ENCODE peak calls at places on chromosomes 3 and 15, in ten cellular contexts. N is astrocyte, W is left ventricle myocardium inferior, M is choroid plexus epithelial cell, I is lower leg skin, V is nephron progenitor cell, A is fibroblast of lung, U is RWPE1, Z is fibroblast of pulmonary artery, S is bronchial epithelial cell. K is an unnamed sample.

GRCh38 chr3:112327371-112327951 is 5.5 kb upstream of the CD200 start:
- DNase-seq in M (peak; percentile 89), Z (peak; percentile 87), S (peak; percentile 65), N (peak; percentile 33), V (no peak), U (peak; percentile 45), A (peak; percentile 53), W (no peak), I (no peak), K (peak; percentile 73)

GRCh38 chr3:9747267-9747666 is 2.5 kb upstream of the OGG1 start:
- DNase-seq in M (peak; percentile 41), N (no peak), A (no peak), V (no peak), U (no peak), Z (peak; percentile 63), I (no peak), S (no peak), W (no peak), K (no peak)

GRCh38 chr3:183378008-183378407 is 50.4 kb downstream of the MCF2L2 start:
- DNase-seq in W (no peak), Z (no peak), S (no peak), U (no peak), V (no peak), M (no peak), A (no peak), I (no peak), N (no peak), K (no peak)

GRCh38 chr15:35698978-35699377 is 153.0 kb upstream of the DPH6 start:
- DNase-seq in Z (no peak), V (no peak), I (no peak), S (no peak), M (no peak), U (no peak), W (no peak), A (no peak), N (no peak), K (no peak)

GRCh38 chr15:73781038-73781925 is 28.1 kb upstream of the INSYN1 start:
- DNase-seq in S (peak; percentile 50), N (no peak), W (no peak), Z (peak; percentile 45), V (no peak), U (peak; percentile 36), I (no peak), M (peak; percentile 43), A (peak; percentile 9), K (peak; percentile 55)

GRCh38 chr3:129608087-129608935 is 1.8 kb upstream of the PLXND1 start:
- DNase-seq in N (no peak), A (peak; percentile 54), M (peak; percentile 78), I (no peak), U (no peak), W (no peak), S (no peak), Z (peak; percentile 73), V (no peak), K (peak; percentile 45)

GRCh38 chr15:100918690-100919480 is at the start of gene LRRK1:
- DNase-seq in Z (peak; percentile 41), N (peak; percentile 49), A (peak; percentile 61), W (peak; percentile 52), V (peak; percentile 54), M (peak; percentile 48), U (peak; percentile 60), I (no peak), S (peak; percentile 58), K (peak; percentile 46)

GRCh38 chr3:110814170-110815007 is 257.2 kb upstream of the NECTIN3 start:
- DNase-seq in S (peak; percentile 91), Z (peak; percentile 79), W (no peak), M (peak; percentile 93), V (no peak), A (peak; percentile 96), N (peak; percentile 96), U (peak; percentile 4), I (no peak), K (peak; percentile 76)

GRCh38 chr3:184531580-184532290 is 29.9 kb upstream of the EPHB3 start:
- DNase-seq in S (no peak), V (no peak), I (no peak), U (no peak), M (no peak), Z (peak; percentile 41), N (no peak), W (no peak), A (no peak), K (no peak)

GRCh38 chr3:193502871-193503270 is 51.8 kb downstream of the ATP13A4 start:
- DNase-seq in A (no peak), I (no peak), V (no peak), U (no peak), N (no peak), Z (no peak), W (no peak), M (no peak), S (no peak), K (no peak)

GRCh38 chr3:142226474-142226873 is 1.1 kb upstream of the GK5 start:
- DNase-seq in U (peak; percentile 7), I (no peak), Z (peak; percentile 21), W (no peak), M (peak; percentile 32), V (no peak), N (no peak), A (no peak), S (no peak), K (no peak)
- TF ChIP-seq CTCF in U (no peak), I (no peak), Z (peak; percentile 20), W (no peak), M (peak; percentile 41), V (no peak), N (no peak), A (peak; percentile 29), S (no peak), K (no peak)

DNA sequence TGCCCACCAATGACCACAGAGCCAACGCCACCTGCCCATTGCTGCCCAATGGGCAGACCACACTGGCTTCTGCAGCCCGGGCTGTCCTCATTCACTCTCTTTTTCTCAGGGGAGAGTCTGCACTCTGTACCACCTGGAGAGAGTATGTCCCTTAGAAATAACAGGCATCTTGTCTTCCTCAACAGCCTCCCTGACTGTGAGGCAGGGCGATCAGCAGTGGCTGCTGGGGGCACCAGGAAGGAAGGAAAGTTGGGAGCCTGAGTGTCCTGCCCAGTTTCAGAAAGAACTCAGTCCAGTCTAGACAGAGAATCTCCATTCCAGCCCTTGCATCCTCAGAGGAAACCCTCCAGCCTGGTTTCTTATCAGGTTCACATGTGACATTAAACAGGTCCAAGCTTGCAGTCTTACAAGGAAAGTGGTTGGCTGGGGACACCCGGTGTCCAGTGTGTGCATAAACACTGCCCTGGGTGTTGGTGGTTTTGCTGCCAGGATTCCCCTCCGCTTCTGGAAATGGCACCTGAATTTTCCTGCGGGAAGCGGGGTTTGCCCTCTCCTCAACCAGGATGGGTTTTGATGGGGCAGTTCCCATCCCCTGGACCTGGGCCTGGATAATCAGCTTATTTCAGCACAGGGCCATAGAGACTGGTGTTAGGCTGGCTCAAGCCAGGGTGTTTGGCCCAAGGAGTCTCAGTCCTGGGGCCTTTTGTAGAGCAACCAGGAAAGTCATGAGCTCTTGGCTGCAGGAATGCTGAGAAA is 37.1 kb downstream of the SSUH2 start:
- DNase-seq in Z (peak; percentile 91), V (peak; percentile 53), U (peak; percentile 31), M (peak; percentile 93), I (peak; percentile 65), S (peak; percentile 78), N (peak; percentile 68), A (peak; percentile 79), W (peak; percentile 69), K (peak; percentile 61)
- TF ChIP-seq CTCF in Z (peak; percentile 85), V (peak; percentile 62), U (peak; percentile 27), M (peak; percentile 87), I (no peak), S (peak; percentile 78), N (peak; percentile 68), A (peak; percentile 83), W (peak; percentile 89), K (peak; percentile 73)

GRCh38 chr15:55695432-55695831 is 47.5 kb downstream of the PRTG start:
- DNase-seq in V (peak; percentile 53), S (no peak), N (no peak), A (no peak), I (no peak), M (no peak), Z (no peak), U (no peak), W (no peak), K (no peak)

GRCh38 chr15:55700876-55701275 is 42.1 kb downstream of the PRTG start:
- DNase-seq in N (no peak), V (no peak), S (no peak), I (no peak), M (no peak), U (no peak), A (no peak), W (no peak), Z (no peak), K (no peak)

GRCh38 chr15:55694652-55695150 is 48.3 kb downstream of the PRTG start:
- DNase-seq in I (no peak), U (no peak), M (peak; percentile 89), A (peak; percentile 62), W (no peak), S (peak; percentile 7), Z (no peak), V (peak; percentile 25), N (peak; percentile 54), K (no peak)

GRCh38 chr15:55696221-55696620 is 46.7 kb downstream of the PRTG start:
- DNase-seq in N (peak; percentile 12), S (no peak), W (no peak), A (peak; percentile 13), M (peak; percentile 23), Z (no peak), I (no peak), V (no peak), U (no peak), K (no peak)

DNA sequence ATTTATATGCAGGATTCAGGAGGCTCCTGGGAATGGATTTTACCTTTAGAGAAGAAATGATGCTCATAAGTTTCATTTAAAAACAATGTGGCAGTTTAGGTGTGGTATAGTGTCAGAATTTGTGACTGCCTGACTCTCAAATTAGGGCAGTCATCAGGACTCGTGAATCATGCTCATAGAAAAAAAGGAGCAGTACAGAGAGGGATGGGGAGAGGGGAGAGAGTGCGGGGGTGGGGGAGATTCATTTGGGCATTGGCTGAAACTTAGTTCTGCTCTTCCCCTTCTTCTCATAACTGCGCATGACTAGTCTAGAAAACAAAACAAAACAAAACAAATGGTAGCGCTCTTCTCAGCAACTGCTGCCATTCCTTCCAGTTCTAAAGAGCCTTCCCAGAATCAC is 44.3 kb downstream of the PRTG start:
- DNase-seq in Z (no peak), M (no peak), W (no peak), A (no peak), U (no peak), V (no peak), N (no peak), I (no peak), S (no peak), K (no peak)
- TF ChIP-seq CTCF in Z (no peak), M (no peak), W (no peak), A (no peak), U (no peak), V (no peak), N (no peak), I (no peak), S (no peak), K (no peak)

DNA sequence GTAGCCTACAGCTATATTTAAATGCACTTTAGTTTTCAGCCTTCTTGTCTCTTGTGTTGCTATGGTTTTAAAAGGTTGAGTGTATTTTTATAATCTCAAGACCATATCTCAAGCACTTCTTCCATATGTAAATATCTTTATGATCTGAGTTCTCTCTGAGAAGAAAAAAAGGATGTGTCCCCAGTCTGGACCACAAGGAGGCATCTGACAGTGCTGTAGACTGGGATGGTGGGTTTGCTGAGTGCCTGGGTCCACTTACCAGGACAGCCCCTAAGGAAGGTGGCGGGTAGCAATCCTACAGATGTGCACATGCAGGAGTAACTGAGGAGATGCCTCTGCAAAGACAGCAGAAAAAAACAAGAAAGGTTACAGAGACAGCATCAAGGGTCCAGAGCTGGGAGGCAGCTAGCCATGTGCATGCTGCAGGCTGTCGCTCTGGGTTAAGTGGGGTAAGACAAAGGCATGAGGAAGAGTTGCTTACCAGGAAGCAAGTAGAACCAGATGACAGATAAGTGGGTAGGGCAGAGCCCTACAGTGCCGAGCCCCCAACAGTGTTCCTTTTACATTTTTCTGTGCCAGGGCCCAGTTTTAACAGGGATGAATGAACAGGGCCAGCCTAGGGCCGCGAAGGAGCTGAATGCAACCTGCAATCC is 70.5 kb upstream of the SNRK start:
- DNase-seq in U (no peak), S (no peak), N (no peak), V (no peak), W (no peak), M (no peak), I (no peak), A (no peak), Z (no peak), K (no peak)
- TF ChIP-seq CTCF in U (no peak), S (no peak), N (no peak), V (no peak), W (no peak), M (peak; percentile 34), I (no peak), A (no peak), Z (no peak), K (no peak)